ENCODE peak calls at places on chromosomes 4 and X, in four cellular contexts. V is choroid plexus epithelial cell; Q is stimulated activated CD4-positive, alpha-beta T cell treated with anti-CD3 and anti-CD28 coated beads, Interleukin-4, amount 100 ng/mL, for 48 hours; T is CD4-positive, alpha-beta T cell. N is an unnamed sample.

GRCh38 chr4:138500869-138501268 is 258.7 kb upstream of the SLC7A11 start:
- DNase-seq in T (no peak), Q (no peak), V (no peak), N (no peak)

GRCh38 chr4:27154706-27155105 is 294.1 kb downstream of the STIM2 start:
- DNase-seq in V (peak), Q (no peak), T (no peak), N (no peak)

GRCh38 chr4:3834921-3835521 is 68.8 kb downstream of the ADRA2C start:
- DNase-seq in Q (no peak), V (no peak), T (no peak), N (no peak)

GRCh38 chr4:15878011-15878410 is 60.5 kb downstream of the FGFBP1 start:
- DNase-seq in V (no peak), Q (no peak), T (no peak), N (no peak)

GRCh38 chr4:23871420-23871819 is 18.4 kb downstream of the PPARGC1A start:
- DNase-seq in T (no peak), Q (no peak), V (no peak), N (no peak)

GRCh38 chr4:78650106-78651021 is 98.8 kb downstream of the ANXA3 start:
- DNase-seq in V (peak), Q (no peak), T (no peak), N (no peak)

GRCh38 chr4:8355864-8356565 is 84.5 kb downstream of the ACOX3 start:
- DNase-seq in T (no peak), V (peak), Q (no peak), N (peak)

GRCh38 chr4:6367313-6367945 is 97.8 kb downstream of the WFS1 start:
- DNase-seq in T (no peak), V (peak), Q (no peak), N (peak)

GRCh38 chrX:141405878-141406492 is 163.7 kb upstream of the SPANXC start:
- DNase-seq in Q (no peak), V (peak), T (no peak), N (no peak)

GRCh38 chr4:128220286-128221235 is 67.1 kb downstream of the PGRMC2 start:
- DNase-seq in V (peak), Q (no peak), T (no peak), N (no peak)

GRCh38 chr4:153486281-153487151 is 20.4 kb downstream of the TMEM131L start:
- DNase-seq in V (peak), T (no peak), Q (no peak), N (no peak)

GRCh38 chrX:30627818-30628652 is 25.2 kb upstream of the GK start:
- DNase-seq in V (no peak), T (no peak), Q (no peak), N (no peak)

GRCh38 chr4:64250488-64250887 is 158.8 kb downstream of the TECRL start:
- DNase-seq in V (no peak), T (no peak), Q (no peak), N (no peak)

GRCh38 chrX:126300401-126300800 is 134.3 kb upstream of the DCAF12L2 start:
- DNase-seq in Q (no peak), V (no peak), T (no peak), N (no peak)

GRCh38 chr4:154998284-154998683 is 210.2 kb upstream of the NPY2R start:
- DNase-seq in T (no peak), Q (no peak), V (peak), N (no peak)

GRCh38 chrX:68808686-68809357 is 20.0 kb upstream of the EFNB1 start:
- DNase-seq in T (no peak), V (peak), Q (no peak), N (no peak)

GRCh38 chr4:182929296-182929695 is 12.1 kb upstream of the DCTD start:
- DNase-seq in V (peak), T (no peak), Q (no peak), N (no peak)

GRCh38 chr4:186037692-186038658 is 31.0 kb upstream of the TLR3 start:
- DNase-seq in Q (no peak), V (peak), T (no peak), N (no peak)

GRCh38 chr4:134243742-134244713 is 42.4 kb upstream of the PABPC4L start:
- DNase-seq in T (no peak), Q (no peak), V (no peak), N (peak)

GRCh38 chr4:129344058-129344457 is 248.1 kb downstream of the C4orf33 start:
- DNase-seq in Q (no peak), V (peak), T (no peak), N (no peak)

GRCh38 chrX:24777660-24778059 is 83.9 kb downstream of the POLA1 start:
- DNase-seq in T (no peak), Q (no peak), V (no peak), N (no peak)

GRCh38 chr4:94642561-94642866 is 115.2 kb upstream of the BMPR1B start:
- DNase-seq in V (peak), T (no peak), Q (no peak), N (no peak)

GRCh38 chrX:2871817-2872216 is 43.1 kb downstream of the GYG2 start:
- DNase-seq in V (no peak), Q (no peak), T (no peak), N (no peak)

GRCh38 chrX:2875798-2876399 is 47.2 kb downstream of the GYG2 start:
- DNase-seq in T (no peak), Q (peak), V (peak), N (no peak)

GRCh38 chr4:72311291-72311690 is 257.7 kb downstream of the ADAMTS3 start:
- DNase-seq in Q (no peak), T (no peak), V (no peak), N (no peak)

GRCh38 chr4:68490826-68491457 is 43.7 kb downstream of the TMPRSS11E start:
- DNase-seq in Q (no peak), T (no peak), V (peak), N (no peak)

GRCh38 chrX:50691820-50692219 is 122.2 kb downstream of the SHROOM4 start:
- DNase-seq in T (no peak), V (peak), Q (no peak), N (no peak)

GRCh38 chrX:29561417-29561816 is 653.9 kb upstream of the MAGEB2 start:
- DNase-seq in T (no peak), V (peak), Q (no peak), N (no peak)

GRCh38 chrX:48677456-48678030 is 6.1 kb upstream of the WAS start:
- DNase-seq in Q (no peak), T (no peak), V (no peak), N (peak)

GRCh38 chr4:38667005-38667771 is 3.2 kb downstream of the KLF3 start:
- DNase-seq in V (peak), Q (no peak), T (peak), N (peak)

GRCh38 chr4:119489305-119489704 is 139.3 kb downstream of the PDE5A start:
- DNase-seq in V (no peak), Q (no peak), T (no peak), N (no peak)

GRCh38 chr4:132417220-132417619 is 731.9 kb upstream of the PCDH10 start:
- DNase-seq in T (no peak), Q (no peak), V (no peak), N (no peak)